ENCODE peak calls at places on chromosomes 1 and 21, in four cellular contexts. M is bronchial epithelial cell, A is ovary, Y is astrocyte. G is an unnamed sample.

GRCh38 chr1:216483672-216484401 is 60.6 kb upstream of the USH2A start:
- DNase-seq in M (no peak), A (no peak), Y (no peak), G (no peak)

GRCh38 chr1:11294951-11295350 is 22.0 kb downstream of the UBIAD1 start:
- DNase-seq in M (no peak), A (no peak), Y (no peak), G (no peak)

GRCh38 chr1:29236993-29237905 is 927 bp downstream of the PTPRU start:
- DNase-seq in M (peak; percentile 38), A (peak; percentile 66), Y (peak; percentile 68), G (peak; percentile 82)

GRCh38 chr21:35988396-35989140 is 71.8 kb downstream of the SETD4 start:
- DNase-seq in M (no peak), A (no peak), Y (no peak), G (no peak)

GRCh38 chr1:74824497-74825107 is 91.7 kb downstream of the TYW3 start:
- DNase-seq in M (no peak), A (no peak), Y (no peak), G (no peak)

GRCh38 chr1:66478116-66478515 is 55.8 kb upstream of the SGIP1 start:
- DNase-seq in M (peak; percentile 83), A (no peak), Y (peak; percentile 90), G (no peak)

GRCh38 chr1:186984959-186985358 is 156.2 kb downstream of the PLA2G4A start:
- DNase-seq in M (no peak), A (no peak), Y (no peak), G (no peak)

GRCh38 chr21:23401278-23401677 is 2206.0 kb downstream of the MRPL39 start:
- DNase-seq in M (peak; percentile 10), A (no peak), Y (no peak), G (no peak)

GRCh38 chr21:26776320-26777021 is 68.7 kb downstream of the ADAMTS1 start:
- DNase-seq in M (peak; percentile 53), A (no peak), Y (peak; percentile 22), G (no peak)

GRCh38 chr1:1006305-1007159 is 6.6 kb upstream of the HES4 start:
- DNase-seq in M (peak; percentile 40), A (peak; percentile 29), Y (no peak), G (peak; percentile 21)

GRCh38 chr1:86380257-86380861 is 15.8 kb downstream of the ODF2L start:
- DNase-seq in M (peak; percentile 75), A (no peak), Y (peak; percentile 65), G (no peak)

GRCh38 chr1:9332513-9333143 is 39.9 kb downstream of the SPSB1 start:
- DNase-seq in M (no peak), A (no peak), Y (no peak), G (no peak)

GRCh38 chr1:41626146-41626545 is 141.7 kb upstream of the EDN2 start:
- DNase-seq in M (peak; percentile 84), A (no peak), Y (peak; percentile 65), G (peak; percentile 19)

GRCh38 chr21:38486221-38486620 is 12.1 kb downstream of the ERG start:
- DNase-seq in M (peak; percentile 99), A (no peak), Y (peak; percentile 95), G (no peak)

GRCh38 chr1:223731076-223731770 is 18.9 kb downstream of the CAPN2 start:
- DNase-seq in M (peak; percentile 47), A (peak; percentile 81), Y (peak; percentile 71), G (peak; percentile 45)

GRCh38 chr1:207910678-207911354 is at the start of gene CD34:
- DNase-seq in M (no peak), A (peak; percentile 38), Y (peak; percentile 12), G (no peak)

GRCh38 chr1:65247419-65248359 is 61.7 kb upstream of the DNAJC6 start:
- DNase-seq in M (peak; percentile 64), A (no peak), Y (peak; percentile 50), G (no peak)

GRCh38 chr1:71014110-71014509 is 33.5 kb downstream of the PTGER3 start:
- DNase-seq in M (no peak), A (no peak), Y (peak; percentile 25), G (no peak)

GRCh38 chr1:162187676-162188075 is 118.2 kb downstream of the NOS1AP start:
- DNase-seq in M (peak; percentile 13), A (no peak), Y (no peak), G (no peak)

GRCh38 chr1:115331531-115332331 is 6.3 kb downstream of the NGF start:
- DNase-seq in M (no peak), A (no peak), Y (no peak), G (no peak)

GRCh38 chr21:33943293-33943692 is 27.7 kb upstream of the ATP5PO start:
- DNase-seq in M (peak; percentile 49), A (no peak), Y (no peak), G (no peak)

GRCh38 chr1:164557270-164557669 is 1.7 kb upstream of the PBX1 start:
- DNase-seq in M (peak; percentile 58), A (no peak), Y (no peak), G (peak; percentile 63)

GRCh38 chr1:42146916-42147320 is 6.3 kb upstream of the GUCA2B start:
- DNase-seq in M (peak; percentile 77), A (peak; percentile 66), Y (peak; percentile 12), G (peak; percentile 87)

DNA sequence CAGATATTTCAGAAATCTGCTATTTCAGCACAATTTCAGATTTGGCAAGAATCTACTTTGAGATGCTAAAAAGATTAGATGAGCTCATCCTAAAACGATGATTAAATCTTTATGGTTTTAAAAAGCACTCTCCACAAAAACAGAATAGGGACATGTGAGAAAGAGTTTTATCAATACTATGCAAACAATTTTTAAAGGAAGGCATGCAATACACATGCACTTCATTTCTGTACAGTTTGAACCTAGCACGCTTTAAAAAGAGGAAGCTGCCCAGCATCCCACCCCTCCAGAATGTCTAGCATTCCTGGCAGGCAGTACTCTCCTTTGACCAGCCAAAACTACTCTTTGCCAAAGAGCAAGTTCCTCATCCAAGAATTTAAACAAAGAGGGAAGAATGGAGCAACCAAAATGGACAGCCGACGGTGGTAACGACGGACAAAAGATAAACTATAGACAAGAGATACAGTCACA is 1.3 kb downstream of the ARHGAP29 start:
- DNase-seq in M (no peak), A (no peak), Y (peak; percentile 52), G (no peak)
- H3K4me3 ChIP-seq in M (peak overlapping the region; percentile 69), A (peak overlapping the region; percentile 69), Y (peak overlapping the region; percentile 91), G (peak overlapping the region; percentile 80)

GRCh38 chr1:26851106-26851684 is 11.8 kb upstream of the SFN start:
- DNase-seq in M (peak; percentile 54), A (no peak), Y (no peak), G (no peak)
- TF ChIP-seq CTCF in M (peak; percentile 31), A (no peak), Y (no peak), G (no peak)

GRCh38 chr1:245154429-245155185 is at the start of gene KIF26B:
- DNase-seq in M (peak; percentile 68), A (peak; percentile 31), Y (peak; percentile 63), G (peak; percentile 37)

GRCh38 chr1:245155186-245156040 is 628 bp downstream of the KIF26B start:
- DNase-seq in M (peak; percentile 18), A (no peak), Y (peak; percentile 32), G (peak; percentile 14)

GRCh38 chr1:245156041-245156735 is 1.4 kb downstream of the KIF26B start:
- DNase-seq in M (peak; percentile 55), A (peak; percentile 64), Y (peak; percentile 59), G (peak; percentile 96)

GRCh38 chr1:245153081-245153644 is 1.6 kb upstream of the KIF26B start:
- DNase-seq in M (peak; percentile 69), A (peak; percentile 59), Y (peak; percentile 41), G (peak; percentile 49)

DNA sequence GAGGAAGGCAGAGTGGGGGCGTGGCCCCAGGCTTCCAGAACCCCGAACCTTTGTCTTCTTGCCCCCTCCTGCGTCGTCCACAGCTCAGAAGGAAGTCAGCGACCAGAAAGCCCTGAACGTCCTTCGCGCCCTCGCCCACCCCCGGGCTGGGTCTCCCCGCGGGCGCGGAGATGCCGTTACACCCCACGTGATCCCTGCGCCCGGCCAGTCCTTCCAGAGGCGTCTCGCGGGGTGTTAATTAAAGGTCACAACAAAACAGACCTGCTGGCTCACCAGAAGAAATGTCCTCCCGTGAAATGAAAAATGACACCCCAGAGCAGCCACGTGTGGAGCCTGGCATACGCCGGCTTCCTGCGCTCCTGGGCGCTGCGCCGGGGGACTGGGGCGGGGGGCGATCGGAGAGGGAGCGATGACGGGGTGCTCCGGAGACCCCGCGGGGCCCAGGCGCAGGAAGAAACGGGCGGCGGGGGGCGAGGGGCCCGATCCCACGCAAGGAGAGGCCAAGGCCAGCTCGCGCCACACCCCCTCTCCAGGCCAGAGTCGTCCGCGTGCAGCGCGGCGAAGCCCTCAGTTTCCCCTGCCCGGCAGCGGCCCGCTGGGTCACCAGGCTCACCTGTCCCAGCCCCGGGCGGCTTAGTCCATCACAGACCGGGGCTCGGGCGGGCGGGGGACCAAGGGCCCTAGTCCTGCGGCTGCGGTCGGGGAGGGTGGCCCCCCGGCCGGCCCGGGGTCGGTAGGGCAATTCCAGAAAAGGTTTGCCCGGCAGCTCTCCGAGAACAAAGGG is 948 bp upstream of the KIF26B start:
- DNase-seq in M (peak; percentile 4), A (peak; percentile 31), Y (no peak), G (no peak)
- H3K4me3 ChIP-seq in M (peak overlapping the region; percentile 55), A (peak overlapping the region; percentile 42), Y (peak overlapping the region; percentile 60), G (peak overlapping the region; percentile 55)

GRCh38 chr1:97674517-97674916 is 246.3 kb downstream of the DPYD start:
- DNase-seq in M (no peak), A (no peak), Y (no peak), G (no peak)
- TF ChIP-seq CTCF in M (no peak), A (no peak), Y (no peak), G (no peak)

GRCh38 chr1:205739348-205740160 is 10.4 kb downstream of the NUCKS1 start:
- DNase-seq in M (peak; percentile 39), A (no peak), Y (peak; percentile 58), G (no peak)
- H3K4me3 ChIP-seq in M (no peak overlapping the region), A (no peak overlapping the region), Y (no peak overlapping the region), G (no peak overlapping the region)

G was measured in pancreas.